ENCODE peak calls at places on chromosomes 2 and 18, in four cellular contexts. One of them, this sample, is unnamed.
A peak's percentile ranks its signal among the peaks of the same experiment; 100 is the strongest.

GRCh38 chr2:195732569-195732968 is 75.5 kb downstream of the SLC39A10 start:
- DNase-seq in endothelial cell: no peak
- DNase-seq in HTR-8/SVneo: no peak
- DNase-seq in pulmonary artery endothelial cell: no peak
- DNase-seq in this sample: no peak

GRCh38 chr18:79951545-79952456 is at the start of gene SLC66A2:
- DNase-seq in endothelial cell: peak; percentile 93
- DNase-seq in HTR-8/SVneo: peak; percentile 60
- DNase-seq in pulmonary artery endothelial cell: peak; percentile 32
- DNase-seq in this sample: peak; percentile 85

GRCh38 chr2:70388128-70388527 is 86.3 kb upstream of the FAM136A start:
- DNase-seq in endothelial cell: no peak
- DNase-seq in HTR-8/SVneo: no peak
- DNase-seq in pulmonary artery endothelial cell: no peak
- DNase-seq in this sample: peak; percentile 12

GRCh38 chr2:46717733-46718121 is 197.9 kb downstream of the MCFD2 start:
- DNase-seq in endothelial cell: no peak
- DNase-seq in HTR-8/SVneo: no peak
- DNase-seq in pulmonary artery endothelial cell: no peak
- DNase-seq in this sample: no peak

GRCh38 chr2:241967096-241967495 is 97.6 kb downstream of the RTP5 start:
- DNase-seq in endothelial cell: no peak
- DNase-seq in HTR-8/SVneo: no peak
- DNase-seq in pulmonary artery endothelial cell: no peak
- DNase-seq in this sample: no peak

GRCh38 chr2:105308785-105309540 is 20.6 kb downstream of the TGFBRAP1 start:
- DNase-seq in endothelial cell: no peak
- DNase-seq in HTR-8/SVneo: no peak
- DNase-seq in pulmonary artery endothelial cell: no peak
- DNase-seq in this sample: no peak

GRCh38 chr18:79203017-79203605 is 133.9 kb downstream of the ATP9B start:
- DNase-seq in endothelial cell: no peak
- DNase-seq in HTR-8/SVneo: no peak
- DNase-seq in pulmonary artery endothelial cell: no peak
- DNase-seq in this sample: peak; percentile 55

GRCh38 chr2:227477291-227477690 is 5.3 kb downstream of the AGFG1 start:
- DNase-seq in endothelial cell: no peak
- DNase-seq in HTR-8/SVneo: no peak
- DNase-seq in pulmonary artery endothelial cell: no peak
- DNase-seq in this sample: no peak

GRCh38 chr2:238975408-238975807 is 127.5 kb downstream of the TWIST2 start:
- DNase-seq in endothelial cell: no peak
- DNase-seq in HTR-8/SVneo: no peak
- DNase-seq in pulmonary artery endothelial cell: no peak
- DNase-seq in this sample: no peak

GRCh38 chr2:101521497-101521896 is 46.6 kb upstream of the RFX8 start:
- DNase-seq in endothelial cell: no peak
- DNase-seq in HTR-8/SVneo: no peak
- DNase-seq in pulmonary artery endothelial cell: no peak
- DNase-seq in this sample: no peak

GRCh38 chr2:218785103-218785502 is 3.2 kb downstream of the CYP27A1 start:
- DNase-seq in endothelial cell: no peak
- DNase-seq in HTR-8/SVneo: no peak
- DNase-seq in pulmonary artery endothelial cell: no peak
- DNase-seq in this sample: no peak

GRCh38 chr2:11357428-11357972 is 13.1 kb upstream of the ROCK2 start:
- DNase-seq in endothelial cell: no peak
- DNase-seq in HTR-8/SVneo: no peak
- DNase-seq in pulmonary artery endothelial cell: no peak
- DNase-seq in this sample: no peak

GRCh38 chr2:109081374-109081773 is 47.6 kb upstream of the SH3RF3 start:
- DNase-seq in endothelial cell: no peak
- DNase-seq in HTR-8/SVneo: no peak
- DNase-seq in pulmonary artery endothelial cell: no peak
- DNase-seq in this sample: no peak

GRCh38 chr2:149365826-149366583 is 35.6 kb downstream of the LYPD6 start:
- DNase-seq in endothelial cell: no peak
- DNase-seq in HTR-8/SVneo: peak; percentile 15
- DNase-seq in pulmonary artery endothelial cell: peak; percentile 54
- DNase-seq in this sample: peak; percentile 83

GRCh38 chr2:96945011-96945410 is 41.4 kb downstream of the FAM178B start:
- DNase-seq in endothelial cell: no peak
- DNase-seq in HTR-8/SVneo: no peak
- DNase-seq in pulmonary artery endothelial cell: no peak
- DNase-seq in this sample: no peak